ENCODE peak calls at places on chromosomes 4 and X, in ten cellular contexts. C is OCI-LY7, R is heart left ventricle, O is Peyer's patch, F is astrocyte, G is psoas muscle, P is mucosa of descending colon, S is thoracic aorta, J is H1, B is cardiac muscle cell. I is an unnamed sample. For H3K36me3 and H3K4me1, the result is how much of the 10 kb centered on the place peaks cover.

GRCh38 chr4:144709159-144709558 is 63.2 kb downstream of the HHIP start:
- DNase-seq in C (no peak), R (no peak), O (no peak), F (peak), G (no peak), P (no peak), S (no peak), J (no peak), B (peak), I (no peak)

GRCh38 chr4:165668694-165669093 is 204.3 kb upstream of the TLL1 start:
- DNase-seq in C (no peak), R (no peak), O (no peak), F (peak), G (no peak), P (no peak), S (no peak), J (no peak), B (peak), I (no peak)

GRCh38 chr4:123994917-123995316 is 598.3 kb downstream of the SPRY1 start:
- DNase-seq in C (no peak), R (no peak), O (no peak), F (no peak), G (no peak), P (no peak), S (no peak), J (no peak), B (no peak), I (no peak)

GRCh38 chrX:1870421-1870820 is 255.6 kb downstream of the ASMT start:
- DNase-seq in C (no peak), R (no peak), O (no peak), F (peak), G (no peak), P (no peak), S (no peak), J (no peak), B (no peak), I (no peak)

GRCh38 chr4:185424905-185425599 is 712 bp downstream of the UFSP2 start:
- DNase-seq in C (peak), R (no peak), O (no peak), F (peak), G (no peak), P (no peak), S (no peak), J (no peak), B (peak), I (no peak)

GRCh38 chr4:127509155-127509554 is 123.6 kb upstream of the INTU start:
- DNase-seq in C (no peak), R (no peak), O (no peak), F (peak), G (no peak), P (no peak), S (no peak), J (no peak), B (peak), I (no peak)

GRCh38 chr4:15402146-15402545 is 25.7 kb upstream of the C1QTNF7 start:
- DNase-seq in C (no peak), R (no peak), O (no peak), F (peak), G (no peak), P (no peak), S (no peak), J (no peak), B (peak), I (no peak)

GRCh38 chr4:75621715-75622114 is 8.6 kb downstream of the CDKL2 start:
- DNase-seq in C (no peak), R (no peak), O (no peak), F (no peak), G (no peak), P (no peak), S (no peak), J (no peak), B (no peak), I (no peak)

GRCh38 chrX:48683411-48683982 is at the start of gene WAS:
- DNase-seq in C (peak), R (no peak), O (peak), F (no peak), G (no peak), P (no peak), S (no peak), J (no peak), B (no peak), I (no peak)

GRCh38 chrX:151790421-151791160 is 56.0 kb downstream of the CNGA2 start:
- DNase-seq in C (no peak), R (no peak), O (no peak), F (peak), G (no peak), P (no peak), S (no peak), J (no peak), B (no peak), I (no peak)

GRCh38 chr4:64747919-64748715 is 338.9 kb upstream of the TECRL start:
- DNase-seq in C (no peak), R (no peak), O (no peak), F (no peak), G (no peak), P (no peak), S (no peak), J (no peak), B (no peak), I (no peak)

GRCh38 chr4:101599620-101600019 is 190.9 kb upstream of the BANK1 start:
- DNase-seq in C (no peak), R (no peak), O (no peak), F (peak), G (no peak), P (no peak), S (no peak), J (no peak), B (peak), I (no peak)

GRCh38 chr4:82797048-82797590 is 1.5 kb downstream of the SCD5 start:
- DNase-seq in C (no peak), R (no peak), O (no peak), F (no peak), G (no peak), P (no peak), S (no peak), J (no peak), B (peak), I (no peak)

GRCh38 chr4:128322986-128323385 is 35.4 kb upstream of the PGRMC2 start:
- DNase-seq in C (no peak), R (no peak), O (no peak), F (peak), G (no peak), P (no peak), S (no peak), J (no peak), B (peak), I (no peak)

GRCh38 chr4:75211422-75211821 is 278.5 kb downstream of the PARM1 start:
- DNase-seq in C (no peak), R (no peak), O (no peak), F (no peak), G (no peak), P (no peak), S (no peak), J (no peak), B (no peak), I (no peak)

GRCh38 chr4:149796381-149796780 is 19.3 kb downstream of the IQCM start:
- DNase-seq in C (no peak), R (no peak), O (no peak), F (no peak), G (no peak), P (no peak), S (no peak), J (no peak), B (no peak), I (no peak)

GRCh38 chr4:150212485-150212884 is 134.2 kb downstream of the DCLK2 start:
- DNase-seq in C (no peak), R (no peak), O (no peak), F (no peak), G (no peak), P (no peak), S (no peak), J (no peak), B (no peak), I (no peak)

GRCh38 chrX:144494069-144494468 is 610.2 kb downstream of the UBE2NL start:
- DNase-seq in C (no peak), R (no peak), O (no peak), F (no peak), G (no peak), P (no peak), S (no peak), J (no peak), B (no peak), I (no peak)

GRCh38 chr4:127782275-127783025 is at the start of gene HSPA4L:
- DNase-seq in C (peak), R (peak), O (peak), F (peak), G (peak), P (no peak), S (no peak), J (no peak), B (no peak), I (no peak)

GRCh38 chr4:124710911-124711310 is 1.6 kb downstream of the ANKRD50 start:
- DNase-seq in C (no peak), R (peak), O (no peak), F (no peak), G (peak), P (no peak), S (no peak), J (no peak), B (peak), I (no peak)

GRCh38 chr4:1768367-1769034 is 24.6 kb upstream of the FGFR3 start:
- DNase-seq in C (no peak), R (no peak), O (no peak), F (no peak), G (no peak), P (no peak), S (no peak), J (no peak), B (no peak), I (no peak)

GRCh38 chr4:102501635-102502382 is 650 bp downstream of the NFKB1 start:
- DNase-seq in C (peak), R (peak), O (peak), F (peak), G (peak), P (peak), S (peak), J (no peak), B (peak), I (no peak)

GRCh38 chr4:102759835-102760644 is 728 bp downstream of the MANBA start:
- DNase-seq in C (peak), R (peak), O (peak), F (peak), G (no peak), P (no peak), S (no peak), J (no peak), B (peak), I (no peak)

DNA sequence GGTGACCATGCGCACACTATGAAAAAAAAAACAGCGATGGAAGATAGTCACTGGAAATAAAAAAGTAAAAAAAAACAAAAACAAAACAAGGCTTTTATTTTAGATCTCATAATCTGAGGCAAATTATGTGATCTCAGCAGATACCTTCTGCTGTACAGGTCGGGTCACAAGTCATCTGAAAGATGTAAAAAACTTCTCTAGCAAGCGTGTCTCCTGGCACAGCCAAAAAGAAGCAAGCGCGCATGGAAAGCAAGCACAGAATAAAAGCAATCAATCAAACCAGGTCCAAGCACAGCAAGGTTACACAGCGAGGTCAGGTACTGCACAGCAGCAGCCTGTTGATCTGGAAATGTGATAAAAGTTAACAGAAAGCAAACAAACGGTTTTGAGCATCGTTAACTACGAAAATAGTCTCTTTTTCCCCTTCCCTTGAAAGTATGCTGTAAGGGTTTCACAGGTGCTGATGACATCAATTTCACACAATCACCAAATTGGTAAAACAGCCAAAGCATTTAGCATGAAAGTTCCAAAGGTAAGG is 79.3 kb upstream of the MTNR1A start:
- DNase-seq in C (no peak), R (no peak), O (no peak), F (no peak), G (no peak), P (no peak), S (no peak), J (no peak), B (no peak), I (no peak)
- H3K36me3 ChIP-seq in C (under half), R (half or more), O (under half), F (half or more), G (under half), P (under half), S (under half), J (under half), B (under half), I (under half)

DNA sequence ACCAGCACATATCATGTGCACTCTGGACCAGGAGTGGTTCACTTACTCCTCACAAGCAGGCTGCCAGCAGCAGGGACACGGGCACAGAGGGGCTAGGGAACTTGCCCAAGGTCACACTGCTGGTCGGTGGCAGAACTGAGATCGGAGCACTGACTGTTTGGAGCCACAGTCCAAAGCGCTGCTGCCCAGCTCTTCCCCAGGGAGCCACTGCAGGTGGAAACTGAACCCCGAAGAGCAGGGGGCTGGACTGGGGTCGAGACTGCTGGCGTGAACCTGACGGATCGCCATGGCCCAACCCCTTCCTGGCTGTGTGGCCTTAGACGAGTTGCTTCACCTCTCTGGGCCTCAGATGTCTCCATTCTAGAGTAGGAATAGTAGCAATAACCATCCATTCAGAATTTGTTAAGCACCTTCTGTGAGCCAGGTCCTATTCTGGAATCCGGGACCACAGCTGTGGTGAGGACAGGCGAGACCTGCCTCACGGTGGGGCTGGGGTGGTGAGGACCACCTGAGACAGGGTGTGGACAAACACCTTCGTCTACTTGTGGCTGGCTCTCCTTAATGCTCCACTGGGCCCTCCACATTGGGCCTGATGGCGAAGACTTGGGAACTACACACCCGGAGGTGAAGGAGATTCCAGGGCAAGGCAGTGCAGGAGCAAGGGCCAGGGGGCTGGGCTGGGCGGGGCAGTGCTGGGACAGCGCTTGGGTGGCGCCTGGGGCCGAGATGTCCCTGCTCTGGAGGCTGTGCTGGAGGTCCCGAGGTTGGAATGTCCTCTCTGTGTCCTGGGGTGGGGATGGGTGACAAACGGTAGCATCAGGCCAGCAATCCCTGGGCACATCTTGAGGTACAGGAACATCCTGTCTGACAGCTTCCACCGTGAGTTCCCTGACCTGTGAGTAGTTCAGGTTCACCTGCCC is 32.0 kb upstream of the KIAA0232 start:
- DNase-seq in C (no peak), R (no peak), O (peak), F (no peak), G (no peak), P (peak), S (no peak), J (no peak), B (no peak), I (no peak)
- H3K4me1 ChIP-seq in C (under half), R (under half), O (half or more), F (under half), G (under half), P (half or more), S (under half), J (under half), B (under half), I (under half)

GRCh38 chrX:16828126-16828908 is 41.8 kb downstream of the RBBP7 start:
- DNase-seq in C (no peak), R (no peak), O (no peak), F (peak), G (no peak), P (no peak), S (peak), J (no peak), B (peak), I (no peak)
- H3K36me3 ChIP-seq in C (half or more), R (under half), O (under half), F (under half), G (under half), P (under half), S (under half), J (under half), B (under half), I (under half)

DNA sequence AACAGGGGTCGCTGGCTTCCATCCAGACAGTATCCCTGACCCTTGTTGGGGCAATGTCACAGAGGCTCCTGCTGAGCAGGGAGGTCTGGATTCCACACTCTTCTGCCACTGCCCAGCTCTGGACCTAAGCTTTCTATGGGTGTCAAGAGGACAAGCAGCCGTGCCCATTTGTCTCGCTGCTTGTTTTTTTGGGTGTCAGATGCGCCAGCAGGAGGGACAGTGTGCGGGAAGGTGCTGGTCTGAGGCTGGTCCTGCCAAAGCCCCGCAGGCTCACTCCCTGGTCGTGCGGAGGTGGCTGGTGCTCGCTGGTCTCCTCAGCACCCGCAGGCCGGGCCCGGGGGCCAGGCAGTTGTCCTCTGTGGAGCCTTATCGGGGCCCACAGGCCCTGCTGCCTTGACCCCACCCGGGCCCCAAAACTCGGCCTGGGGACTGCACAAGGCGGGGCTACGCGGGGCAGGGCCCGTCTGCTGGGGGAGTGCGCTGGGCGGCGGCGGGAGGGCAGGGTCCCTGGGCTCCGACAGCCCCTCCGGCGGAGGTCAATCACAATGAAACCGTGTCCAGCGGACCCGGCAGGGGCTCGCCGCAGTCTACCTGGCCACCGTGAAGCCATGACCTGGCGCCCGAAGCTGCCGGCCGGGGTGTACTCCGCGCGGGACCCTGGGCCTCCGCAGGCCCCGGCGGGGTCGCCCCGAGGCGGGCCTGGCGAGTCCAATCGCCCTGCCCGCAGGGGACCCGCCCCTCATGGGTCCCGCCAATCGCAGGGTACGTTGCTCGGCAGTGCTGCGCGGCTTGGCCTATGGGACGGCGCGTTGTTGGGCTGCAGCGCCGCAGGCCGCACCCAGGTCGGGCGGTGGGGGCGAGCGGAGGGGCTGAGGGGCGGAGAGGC is at the start of gene ADD1:
- DNase-seq in C (peak), R (peak), O (peak), F (peak), G (peak), P (peak), S (peak), J (peak), B (peak), I (peak)
- H3K4me1 ChIP-seq in C (under half), R (under half), O (under half), F (under half), G (under half), P (under half), S (under half), J (under half), B (under half), I (under half)